ENCODE peak calls at places on chromosomes 2 and 18, in five cellular contexts. A is K562, I is GM12878, W is A549, L is HepG2. H is an unnamed sample.

GRCh38 chr2:215218587-215219577 is 80.5 kb upstream of the ABCA12 start:
- DNase-seq in W (no peak), A (no peak), I (no peak), L (no peak), H (no peak)

GRCh38 chr2:28257182-28257581 is 135.5 kb upstream of the FOSL2 start:
- DNase-seq in W (no peak), A (no peak), L (no peak), I (no peak), H (no peak)

GRCh38 chr2:213046431-213046830 is 105.0 kb downstream of the IKZF2 start:
- DNase-seq in L (no peak), A (no peak), I (no peak), W (no peak), H (no peak)

GRCh38 chr18:8300749-8301148 is 308.5 kb upstream of the RAB12 start:
- DNase-seq in W (no peak), I (no peak), A (no peak), L (no peak), H (no peak)

GRCh38 chr2:49834433-49834832 is 680.1 kb upstream of the FSHR start:
- DNase-seq in L (no peak), A (no peak), I (no peak), W (no peak), H (no peak)

GRCh38 chr2:85536479-85536878 is 2.5 kb upstream of the MAT2A start:
- DNase-seq in I (no peak), A (no peak), L (no peak), W (no peak), H (peak)

GRCh38 chr18:48840491-48840877 is 110.3 kb downstream of the SMAD7 start:
- DNase-seq in I (no peak), L (no peak), A (no peak), W (no peak), H (no peak)

GRCh38 chr2:98805412-98806265 is 74.7 kb upstream of the MGAT4A start:
- DNase-seq in I (no peak), L (peak), A (no peak), W (no peak), H (peak)

GRCh38 chr2:120743657-120744056 is 8.0 kb downstream of the GLI2 start:
- DNase-seq in L (no peak), A (no peak), I (no peak), W (no peak), H (no peak)

GRCh38 chr18:41069166-41069565 is 885.9 kb upstream of the PIK3C3 start:
- DNase-seq in L (no peak), A (no peak), W (no peak), I (no peak), H (no peak)

GRCh38 chr18:37249171-37249886 is 316.3 kb downstream of the CELF4 start:
- DNase-seq in I (no peak), W (no peak), A (no peak), L (no peak), H (no peak)

GRCh38 chr2:176035013-176035691 is 33.1 kb upstream of the LNPK start:
- DNase-seq in L (no peak), I (no peak), W (no peak), A (no peak), H (no peak)

GRCh38 chr2:85976106-85976920 is 87.5 kb upstream of the ST3GAL5 start:
- DNase-seq in W (no peak), I (no peak), A (no peak), L (no peak), H (no peak)

GRCh38 chr18:63897072-63897471 is 9.6 kb downstream of the SERPINB2 start:
- DNase-seq in L (no peak), I (no peak), A (no peak), W (no peak), H (no peak)

GRCh38 chr2:165898381-165898780 is 55.2 kb downstream of the TTC21B start:
- DNase-seq in A (no peak), W (no peak), L (no peak), I (no peak), H (peak)

GRCh38 chr2:229344151-229344551 is 73.1 kb upstream of the PID1 start:
- DNase-seq in W (no peak), I (no peak), A (no peak), L (no peak), H (no peak)

GRCh38 chr2:67626656-67627055 is 229.5 kb downstream of the ETAA1 start:
- DNase-seq in L (no peak), I (no peak), W (no peak), A (no peak), H (no peak)

GRCh38 chr2:109457811-109458210 is 156.0 kb downstream of the SEPTIN10 start:
- DNase-seq in I (no peak), A (no peak), W (no peak), L (no peak), H (peak)

GRCh38 chr18:60675801-60676200 is 303.2 kb upstream of the MC4R start:
- DNase-seq in L (no peak), W (no peak), A (no peak), I (no peak), H (no peak)

GRCh38 chr18:50297621-50298442 is 10.3 kb upstream of the CXXC1 start:
- DNase-seq in I (peak), L (no peak), A (no peak), W (peak), H (peak)

GRCh38 chr2:122634261-122634660 is 878.8 kb downstream of the TSN start:
- DNase-seq in A (no peak), L (no peak), W (peak), I (no peak), H (no peak)

GRCh38 chr2:125185691-125186270 is 1160.7 kb downstream of the CNTNAP5 start:
- DNase-seq in W (no peak), L (no peak), I (no peak), A (no peak), H (no peak)

GRCh38 chr2:233535276-233535675 is 31.3 kb downstream of the USP40 start:
- DNase-seq in W (no peak), L (no peak), A (no peak), I (no peak), H (no peak)

GRCh38 chr18:73790582-73790981 is 357.1 kb downstream of the FBXO15 start:
- DNase-seq in W (no peak), A (no peak), L (no peak), I (no peak), H (no peak)

GRCh38 chr2:86610871-86611270 is 12.8 kb downstream of the RNF103 start:
- DNase-seq in W (no peak), I (no peak), A (no peak), L (no peak), H (no peak)

GRCh38 chr2:210663574-210663973 is 107.2 kb downstream of the CPS1 start:
- DNase-seq in A (no peak), W (peak), L (peak), I (no peak), H (peak)

GRCh38 chr2:19785432-19785831 is 116.4 kb downstream of the TTC32 start:
- DNase-seq in L (no peak), I (no peak), W (no peak), A (no peak), H (no peak)

GRCh38 chr2:133040175-133040574 is 370.2 kb upstream of the LYPD1 start:
- DNase-seq in A (no peak), I (no peak), W (no peak), L (no peak), H (no peak)

GRCh38 chr2:41854227-41854626 is 193.6 kb upstream of the PKDCC start:
- DNase-seq in I (no peak), A (no peak), W (peak), L (no peak), H (no peak)

GRCh38 chr2:197869501-197870111 is 65.2 kb downstream of the PLCL1 start:
- DNase-seq in I (no peak), W (no peak), A (no peak), L (no peak), H (peak)

GRCh38 chr2:985317-985898 is 34.8 kb downstream of the SNTG2 start:
- DNase-seq in W (no peak), I (no peak), L (no peak), A (no peak), H (no peak)

GRCh38 chr2:96539215-96539920 is 2.8 kb downstream of the ARID5A start:
- DNase-seq in W (no peak), I (no peak), L (no peak), A (no peak), H (no peak)

GRCh38 chr2:64988420-64989125 is 626 bp upstream of the SLC1A4 start:
- DNase-seq in I (no peak), W (peak), A (peak), L (peak), H (peak)
- TF ChIP-seq POLR2A in I (peak), W (peak), A (peak), L (peak), H (peak)

GRCh38 chr2:170928036-170928823 is 823 bp upstream of the GORASP2 start:
- DNase-seq in I (no peak), L (peak), A (peak), W (peak), H (peak)
- H3K4me3 ChIP-seq in I (peak), L (peak), A (peak), W (peak), H (peak)

DNA sequence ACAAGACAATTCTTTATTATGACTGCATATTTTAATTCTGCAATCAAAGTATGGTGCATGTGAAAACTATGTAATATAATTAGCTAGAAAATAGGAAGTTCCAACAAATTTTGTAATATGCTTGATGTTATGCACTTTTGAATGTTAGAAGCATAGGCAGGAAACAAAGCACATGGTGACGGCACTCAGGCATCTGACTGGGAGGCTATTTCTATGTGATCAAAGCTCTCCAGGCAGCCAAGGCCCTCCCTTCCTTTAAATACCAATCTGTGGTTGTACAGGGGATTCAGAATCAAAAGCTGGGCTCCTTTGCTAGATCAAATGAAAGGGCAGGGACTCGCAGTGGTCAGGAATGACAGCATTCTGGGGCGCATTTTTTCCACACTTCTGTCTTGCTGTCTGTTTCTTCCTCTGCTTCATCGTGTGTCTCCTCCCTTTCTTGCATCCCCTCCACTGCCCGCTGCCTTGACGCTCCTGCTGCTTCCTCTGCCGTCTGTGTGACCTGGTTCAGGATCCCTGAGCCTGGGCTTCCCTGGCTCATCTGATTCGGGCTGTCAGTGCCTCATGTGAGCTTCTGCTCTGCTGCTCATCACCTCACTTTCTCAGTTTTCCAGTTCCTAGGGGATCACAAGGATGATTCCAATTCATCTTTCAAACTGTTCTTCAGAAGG is 30.8 kb downstream of the TMEM182 start:
- DNase-seq in W (no peak), L (no peak), I (no peak), A (no peak), H (peak)
- TF ChIP-seq MYC in W (no peak), L (no peak), I (no peak), A (no peak), H (peak)

GRCh38 chr2:97663962-97664635 is at the start of gene ACTR1B:
- DNase-seq in A (peak), I (peak), W (peak), L (peak), H (peak)
- TF ChIP-seq POLR2A in A (peak), I (peak), W (peak), L (peak), H (peak)

GRCh38 chr18:22171263-22171838 is 2.0 kb downstream of the GATA6 start:
- DNase-seq in W (no peak), I (no peak), A (no peak), L (no peak), H (no peak)
- H3K4me3 ChIP-seq in W (no peak), I (no peak), A (no peak), L (no peak), H (no peak)

DNA sequence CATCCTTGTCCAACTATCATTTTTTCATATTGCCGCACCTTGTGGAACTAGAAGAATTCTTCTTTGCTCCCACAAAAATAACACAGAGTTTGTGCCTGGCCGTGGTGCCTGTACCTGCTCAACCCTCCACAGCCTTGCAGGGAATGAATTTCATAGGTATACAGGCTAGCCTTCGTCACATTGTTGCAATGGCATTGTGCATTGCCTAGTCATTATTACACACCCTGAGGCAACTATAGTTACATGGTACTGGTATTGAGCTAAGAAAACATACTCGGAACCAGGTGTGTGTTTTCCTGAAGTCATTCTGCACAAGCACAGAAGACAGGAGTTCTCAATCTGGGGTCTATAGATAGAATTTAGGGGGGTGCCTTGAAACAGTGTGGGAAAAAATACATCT is 188.0 kb upstream of the CTAGE1 start:
- DNase-seq in L (no peak), W (no peak), A (no peak), I (no peak), H (no peak)
- TF ChIP-seq MYC in L (no peak), W (no peak), A (no peak), I (no peak), H (no peak)

H was measured in NB4.